ENCODE peak calls at places on chromosomes 7 and 10, in nine cellular contexts. K is PC-9; N is esophagus muscularis mucosa; U is mammary epithelial cell; O is endodermal cell; Z is psoas muscle; A is CD4-positive, CD25-positive, alpha-beta regulatory T cell; D is endothelial cell of umbilical vein; T is adipocyte. F is an unnamed sample. For H3K4me1, the result is how much of the 10 kb centered on the place peaks cover.

GRCh38 chr10:11449761-11450160 is 161.7 kb downstream of the USP6NL start:
- DNase-seq in D (no peak), U (no peak), N (no peak), T (no peak), K (no peak), O (no peak), A (no peak), Z (no peak), F (no peak)

GRCh38 chr7:47392241-47392759 is 189.6 kb downstream of the TNS3 start:
- DNase-seq in Z (peak), U (no peak), A (no peak), T (no peak), K (no peak), O (no peak), D (no peak), N (no peak), F (no peak)

GRCh38 chr10:97718178-97718577 is 4.6 kb downstream of the MARVELD1 start:
- DNase-seq in T (no peak), Z (no peak), N (no peak), U (no peak), K (no peak), A (no peak), D (no peak), O (no peak), F (no peak)

GRCh38 chr10:30557884-30558283 is 71.7 kb downstream of the LYZL2 start:
- DNase-seq in T (peak), U (peak), K (no peak), A (no peak), Z (no peak), N (no peak), D (no peak), O (no peak), F (no peak)

GRCh38 chr10:44962870-44963738 is 3.5 kb downstream of the RASSF4 start:
- DNase-seq in A (no peak), N (no peak), O (peak), Z (peak), U (no peak), T (no peak), K (no peak), D (no peak), F (no peak)

GRCh38 chr7:135994466-135995205 is 17.5 kb upstream of the MTPN start:
- DNase-seq in N (no peak), T (peak), K (no peak), U (peak), O (no peak), A (no peak), D (no peak), Z (no peak), F (no peak)

GRCh38 chr7:120760851-120761250 is 97.1 kb downstream of the TSPAN12 start:
- DNase-seq in U (no peak), K (no peak), O (no peak), Z (no peak), D (no peak), A (no peak), N (no peak), T (no peak), F (no peak)

GRCh38 chr10:47456794-47457527 is 27.0 kb downstream of the ANXA8 start:
- DNase-seq in Z (no peak), K (no peak), N (peak), A (no peak), U (no peak), D (no peak), O (no peak), T (no peak), F (no peak)

GRCh38 chr10:126684171-126684745 is 13.8 kb upstream of the C10orf90 start:
- DNase-seq in D (no peak), Z (no peak), N (no peak), O (peak), T (no peak), K (no peak), U (peak), A (no peak), F (no peak)

GRCh38 chr10:125095776-125096175 is 64.6 kb downstream of the CTBP2 start:
- DNase-seq in T (no peak), N (no peak), A (no peak), O (no peak), U (no peak), D (no peak), Z (no peak), K (no peak), F (no peak)

GRCh38 chr10:125097409-125098070 is 62.8 kb downstream of the CTBP2 start:
- DNase-seq in Z (no peak), T (no peak), O (no peak), D (no peak), K (no peak), U (no peak), A (no peak), N (no peak), F (no peak)

GRCh38 chr10:125095228-125095627 is 65.1 kb downstream of the CTBP2 start:
- DNase-seq in K (no peak), N (no peak), O (no peak), Z (peak), U (no peak), A (no peak), T (no peak), D (no peak), F (no peak)

GRCh38 chr10:125094826-125095225 is 65.5 kb downstream of the CTBP2 start:
- DNase-seq in K (no peak), Z (peak), U (no peak), T (no peak), D (no peak), N (no peak), A (no peak), O (no peak), F (peak)

GRCh38 chr10:125096371-125096770 is 64.0 kb downstream of the CTBP2 start:
- DNase-seq in Z (no peak), K (no peak), U (peak), T (no peak), D (no peak), A (no peak), O (no peak), N (no peak), F (no peak)
- H3K4me1 ChIP-seq in Z (half or more), K (under half), U (under half), T (half or more), D (under half), A (under half), O (under half), N (half or more), F (under half)

DNA sequence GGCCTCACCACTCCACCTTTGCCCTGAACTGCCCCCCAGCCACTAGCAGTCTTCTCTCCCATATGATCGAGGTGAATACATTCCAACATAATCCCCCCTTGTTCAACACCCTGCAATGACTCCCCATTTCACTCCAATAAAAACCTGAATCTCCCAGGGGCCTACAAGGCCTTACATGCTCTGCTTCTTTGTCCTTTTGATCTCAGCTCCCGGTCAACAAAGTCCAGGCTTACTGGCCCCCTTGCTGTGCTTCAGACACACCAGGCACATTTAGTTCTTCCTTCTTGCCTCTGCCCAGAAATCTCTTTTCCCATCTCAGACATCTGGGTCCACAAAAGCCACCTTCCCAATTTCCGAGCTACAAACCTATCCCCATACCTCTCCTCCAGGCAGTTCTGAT is 14.0 kb downstream of the MET start:
- DNase-seq in T (no peak), Z (no peak), U (no peak), K (no peak), A (no peak), N (no peak), D (no peak), O (no peak), F (no peak)
- H3K4me1 ChIP-seq in T (under half), Z (under half), U (under half), K (under half), A (under half), N (under half), D (under half), O (under half), F (under half)

GRCh38 chr10:103467391-103467790 is 8.7 kb upstream of the CALHM1 start:
- DNase-seq in N (no peak), D (no peak), A (no peak), O (no peak), K (no peak), T (no peak), Z (peak), U (no peak), F (no peak)
- H3K4me1 ChIP-seq in N (under half), D (under half), A (under half), O (under half), K (under half), T (under half), Z (under half), U (under half), F (under half)

GRCh38 chr10:71761541-71762113 is 11.7 kb downstream of the VSIR start:
- DNase-seq in O (peak), A (no peak), D (no peak), T (no peak), N (no peak), K (no peak), Z (no peak), U (no peak), F (no peak)
- H3K4me1 ChIP-seq in O (under half), A (half or more), D (under half), T (under half), N (half or more), K (half or more), Z (half or more), U (half or more), F (under half)

GRCh38 chr10:17782921-17783665 is 26.1 kb upstream of the MRC1 start:
- DNase-seq in K (peak), U (peak), O (no peak), Z (peak), N (no peak), D (peak), A (no peak), T (no peak), F (no peak)
- H3K4me1 ChIP-seq in K (under half), U (under half), O (under half), Z (under half), N (under half), D (under half), A (under half), T (under half), F (under half)

GRCh38 chr7:148704189-148704588 is 5.5 kb downstream of the CUL1 start:
- DNase-seq in U (no peak), T (no peak), K (no peak), A (no peak), N (no peak), Z (no peak), O (no peak), D (no peak), F (no peak)

GRCh38 chr7:148704966-148705365 is 6.3 kb downstream of the CUL1 start:
- DNase-seq in Z (no peak), D (no peak), T (no peak), K (no peak), A (no peak), N (no peak), U (no peak), O (no peak), F (no peak)

GRCh38 chr7:148709019-148709418 is 10.3 kb downstream of the CUL1 start:
- DNase-seq in O (no peak), Z (no peak), K (no peak), A (no peak), N (no peak), U (no peak), T (no peak), D (no peak), F (no peak)

GRCh38 chr7:148708026-148708685 is 9.5 kb downstream of the CUL1 start:
- DNase-seq in N (no peak), A (no peak), K (no peak), D (no peak), U (no peak), Z (no peak), T (peak), O (no peak), F (no peak)

DNA sequence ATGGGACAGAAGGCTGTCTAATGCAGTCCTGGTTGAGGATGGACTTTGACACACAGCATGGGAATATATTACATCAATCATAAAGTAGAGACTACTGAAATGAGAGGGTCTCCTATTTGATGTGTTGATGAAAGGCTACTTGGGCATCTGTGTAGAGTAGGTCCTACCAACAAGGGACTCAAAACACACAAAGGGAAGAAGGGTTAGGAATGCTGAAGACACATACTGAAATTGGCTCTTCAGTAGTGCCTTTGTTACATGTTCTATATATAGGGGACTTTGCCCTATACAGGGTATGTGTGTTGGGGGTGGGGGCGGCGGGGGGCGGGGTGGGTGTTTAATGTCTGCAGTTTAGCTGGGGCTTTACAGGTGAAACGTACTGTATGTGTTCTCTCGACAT is 7.7 kb downstream of the CUL1 start:
- DNase-seq in U (no peak), A (no peak), D (no peak), N (no peak), Z (no peak), O (no peak), T (no peak), K (no peak), F (no peak)
- H3K4me1 ChIP-seq in U (under half), A (under half), D (under half), N (half or more), Z (half or more), O (under half), T (under half), K (under half), F (under half)

GRCh38 chr7:25849361-25850184 is 302.4 kb upstream of the NFE2L3 start:
- DNase-seq in K (no peak), O (no peak), Z (no peak), A (no peak), N (no peak), U (peak), D (peak), T (peak), F (no peak)

GRCh38 chr7:25847331-25848070 is 304.5 kb upstream of the NFE2L3 start:
- DNase-seq in D (peak), K (no peak), N (no peak), T (peak), O (no peak), U (no peak), A (no peak), Z (no peak), F (no peak)

GRCh38 chr7:25845341-25845923 is 306.6 kb upstream of the NFE2L3 start:
- DNase-seq in K (no peak), N (no peak), A (no peak), U (no peak), Z (no peak), O (no peak), T (no peak), D (no peak), F (no peak)

GRCh38 chr7:25844109-25844915 is 307.7 kb upstream of the NFE2L3 start:
- DNase-seq in U (no peak), N (no peak), O (no peak), Z (no peak), D (peak), A (no peak), K (no peak), T (peak), F (no peak)

DNA sequence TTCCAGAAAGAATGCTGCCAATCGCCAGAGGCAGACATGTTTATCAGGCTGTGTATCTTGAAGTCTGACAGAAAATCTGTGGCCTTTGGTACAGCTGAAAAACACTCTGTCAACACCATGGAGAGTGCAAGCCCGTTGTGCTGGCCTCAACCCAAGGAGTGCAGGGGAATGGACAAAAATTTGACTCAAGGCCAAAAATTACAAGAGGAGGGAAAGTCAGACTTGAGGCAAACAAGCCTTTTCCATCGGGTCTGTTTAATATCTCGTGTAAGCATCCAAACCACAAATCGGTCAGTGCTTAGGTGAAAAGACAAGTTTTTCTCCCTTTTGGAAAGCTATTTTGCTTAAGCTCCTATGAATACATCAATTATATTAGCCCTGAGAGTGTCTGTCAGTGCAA is 305.3 kb upstream of the NFE2L3 start:
- DNase-seq in D (peak), O (no peak), A (no peak), N (no peak), T (peak), K (no peak), Z (peak), U (peak), F (peak)
- H3K4me1 ChIP-seq in D (under half), O (under half), A (under half), N (under half), T (half or more), K (under half), Z (half or more), U (under half), F (under half)

DNA sequence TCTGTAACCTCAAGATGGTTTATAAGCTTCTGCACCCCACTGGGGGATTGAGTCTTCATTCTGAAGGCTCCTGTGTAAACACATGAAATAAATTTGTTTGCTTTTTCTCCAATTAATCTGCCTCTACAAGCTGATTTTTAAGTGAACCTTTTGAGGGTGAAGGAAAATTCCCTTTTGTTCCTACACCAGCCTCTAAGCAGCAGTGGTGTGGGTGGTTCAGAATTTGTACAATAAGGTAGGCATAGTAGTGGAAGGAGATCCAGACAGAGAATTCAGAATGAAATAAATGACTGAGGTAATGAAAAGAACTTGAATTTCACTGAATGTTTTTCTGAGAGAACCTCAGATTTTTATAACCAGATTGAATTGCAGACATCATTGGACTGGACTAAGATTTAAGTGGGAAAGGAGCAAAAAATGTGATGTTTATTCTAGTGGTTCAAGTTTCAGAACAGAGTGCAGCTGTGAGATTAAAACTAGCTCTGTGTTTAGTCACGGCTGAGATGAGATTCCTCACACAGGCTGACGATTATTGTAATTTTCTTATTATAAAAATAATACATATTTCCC is 1162.1 kb downstream of the TYW1 start:
- DNase-seq in N (no peak), D (no peak), U (no peak), K (no peak), A (no peak), Z (no peak), O (no peak), T (peak), F (no peak)
- H3K4me1 ChIP-seq in N (under half), D (under half), U (under half), K (under half), A (under half), Z (under half), O (under half), T (under half), F (under half)

F was measured in right lobe of liver.